ENCODE peak calls at places on chromosomes 11 and 22, in four cellular contexts. K is pancreas; T is activated CD8-positive, alpha-beta T cell treated with anti-CD3 and anti-CD28 coated beads for 36 hours; G is left kidney. B is an unnamed sample.

GRCh38 chr22:46701262-46701661 is 36.8 kb downstream of the CERK start:
- DNase-seq in K (no peak), T (no peak), G (no peak), B (no peak)

GRCh38 chr22:44392446-44392921 is 79.7 kb upstream of the SHISAL1 start:
- DNase-seq in K (peak), T (no peak), G (no peak), B (no peak)

GRCh38 chr22:46245515-46245914 is 4.6 kb downstream of the CDPF1 start:
- DNase-seq in K (no peak), T (no peak), G (no peak), B (no peak)

GRCh38 chr11:3609416-3610265 is 32.2 kb downstream of the ART5 start:
- DNase-seq in K (no peak), T (peak), G (peak), B (peak)

GRCh38 chr11:114171257-114172054 is 111.9 kb downstream of the ZBTB16 start:
- DNase-seq in K (peak), T (no peak), G (peak), B (no peak)

GRCh38 chr11:127843483-127844396 is 743.6 kb downstream of the ETS1 start:
- DNase-seq in K (peak), T (peak), G (peak), B (peak)

GRCh38 chr11:31645747-31646146 is 136.2 kb downstream of the ELP4 start:
- DNase-seq in K (no peak), T (no peak), G (no peak), B (peak)

GRCh38 chr11:134973801-134974200 is 561.8 kb upstream of the B3GAT1 start:
- DNase-seq in K (no peak), T (no peak), G (no peak), B (no peak)

GRCh38 chr11:62266558-62266957 is 3.4 kb upstream of the SCGB2A2 start:
- DNase-seq in K (no peak), T (peak), G (no peak), B (peak)

GRCh38 chr22:22810018-22810427 is 77.6 kb upstream of the IGLL5 start:
- DNase-seq in K (peak), T (peak), G (peak), B (peak)

GRCh38 chr22:20392983-20393704 is 807 bp upstream of the ZNF74 start:
- DNase-seq in K (no peak), T (no peak), G (no peak), B (no peak)

GRCh38 chr11:15577519-15577918 is 462.8 kb downstream of the INSC start:
- DNase-seq in K (no peak), T (no peak), G (no peak), B (no peak)

GRCh38 chr22:43171019-43171491 is 15.9 kb downstream of the TTLL12 start:
- DNase-seq in K (no peak), T (no peak), G (no peak), B (no peak)

GRCh38 chr11:61630104-61630503 is 49.2 kb upstream of the SYT7 start:
- DNase-seq in K (no peak), T (no peak), G (peak), B (no peak)

GRCh38 chr11:108394744-108395284 is 72.5 kb downstream of the C11orf65 start:
- DNase-seq in K (no peak), T (no peak), G (no peak), B (no peak)

GRCh38 chr22:32887293-32887692 is 85.8 kb downstream of the TIMP3 start:
- DNase-seq in K (no peak), T (no peak), G (no peak), B (no peak)

GRCh38 chr22:31625661-31626426 is 36.2 kb downstream of the PISD start:
- DNase-seq in K (no peak), T (no peak), G (peak), B (no peak)

GRCh38 chr11:78031629-78032028 is 8.6 kb upstream of the KCTD14 start:
- DNase-seq in K (no peak), T (no peak), G (no peak), B (no peak)

GRCh38 chr11:104905271-104905670 is 7.0 kb upstream of the CASP12 start:
- DNase-seq in K (no peak), T (no peak), G (no peak), B (no peak)

GRCh38 chr11:14713518-14714244 is 70.1 kb downstream of the PDE3B start:
- DNase-seq in K (no peak), T (peak), G (peak), B (no peak)

B was measured in HT1080.